ENCODE peak calls at places on chromosomes 1 and 21, in seven cellular contexts. Q is stimulated activated naive CD4-positive, alpha-beta T cell; W is astrocyte of the spinal cord; P is EH; B is AG10803; V is PC-9; A is stimulated activated CD4-positive, alpha-beta T cell treated with anti-CD3 and anti-CD28 coated beads, Interleukin-12 subunit alpha, Interleukin-12 subunit beta, amount 100 ng/mL, for 24 hours. X is an unnamed sample.

GRCh38 chr1:228374711-228375577 is 31.7 kb downstream of the TRIM11 start:
- DNase-seq in Q (no peak), W (peak; percentile 68), P (peak; percentile 91), B (peak; percentile 94), V (no peak), A (no peak), X (no peak)

GRCh38 chr21:44703731-44704635 is 7.0 kb downstream of the KRTAP10-12 start:
- DNase-seq in Q (no peak), W (no peak), P (no peak), B (no peak), V (no peak), A (no peak), X (no peak)

GRCh38 chr1:20197329-20197791 is 11.0 kb upstream of the PLA2G2C start:
- DNase-seq in Q (no peak), W (no peak), P (no peak), B (no peak), V (no peak), A (no peak), X (no peak)

GRCh38 chr1:229027622-229028182 is 243.2 kb upstream of the RAB4A start:
- DNase-seq in Q (peak; percentile 14), W (no peak), P (no peak), B (peak; percentile 19), V (no peak), A (no peak), X (no peak)

GRCh38 chr1:207890136-207890738 is 20.7 kb downstream of the CD34 start:
- DNase-seq in Q (no peak), W (peak; percentile 73), P (peak; percentile 96), B (peak; percentile 96), V (peak; percentile 39), A (no peak), X (peak; percentile 76)

GRCh38 chr1:12314328-12314903 is 84.6 kb downstream of the VPS13D start:
- DNase-seq in Q (peak; percentile 32), W (peak; percentile 54), P (peak; percentile 46), B (peak; percentile 52), V (no peak), A (no peak), X (peak; percentile 77)

GRCh38 chr1:216015116-216015515 is 408.1 kb downstream of the USH2A start:
- DNase-seq in Q (no peak), W (no peak), P (no peak), B (no peak), V (no peak), A (no peak), X (no peak)

GRCh38 chr21:42332557-42332956 is 17.3 kb upstream of the TFF3 start:
- DNase-seq in Q (no peak), W (no peak), P (no peak), B (no peak), V (no peak), A (no peak), X (no peak)

GRCh38 chr1:15322648-15323350 is 75.8 kb downstream of the FHAD1 start:
- DNase-seq in Q (no peak), W (no peak), P (no peak), B (no peak), V (peak; percentile 67), A (no peak), X (no peak)